ENCODE peak calls at places on chromosomes 6 and 20, in four cellular contexts. One of them, this sample, is unnamed. For H3K9me3, the result is how much of the 10 kb centered on the place peaks cover.

GRCh38 chr6:142893088-142893487 is 51.9 kb downstream of the HIVEP2 start:
- DNase-seq in HepG2: no peak
- DNase-seq in A673: no peak
- DNase-seq in psoas muscle: no peak
- DNase-seq in this sample: no peak

GRCh38 chr20:49431345-49431744 is 51.1 kb downstream of the KCNB1 start:
- DNase-seq in HepG2: no peak
- DNase-seq in psoas muscle: no peak
- DNase-seq in A673: no peak
- DNase-seq in this sample: no peak

GRCh38 chr6:154426997-154427396 is 70.4 kb upstream of the IPCEF1 start:
- DNase-seq in A673: no peak
- DNase-seq in psoas muscle: no peak
- DNase-seq in HepG2: no peak
- DNase-seq in this sample: no peak

GRCh38 chr6:29107758-29108157 is at the start of gene OR2J3:
- DNase-seq in A673: no peak
- DNase-seq in HepG2: no peak
- DNase-seq in psoas muscle: no peak
- DNase-seq in this sample: no peak

GRCh38 chr20:49490689-49491088 is 8.2 kb upstream of the KCNB1 start:
- DNase-seq in A673: no peak
- DNase-seq in HepG2: peak
- DNase-seq in psoas muscle: no peak
- DNase-seq in this sample: no peak

GRCh38 chr6:148747493-148748160 is 797 bp downstream of the UST start:
- DNase-seq in A673: peak
- DNase-seq in psoas muscle: peak
- DNase-seq in HepG2: no peak
- DNase-seq in this sample: peak

GRCh38 chr6:98775205-98775604 is 59.2 kb upstream of the POU3F2 start:
- DNase-seq in A673: no peak
- DNase-seq in HepG2: no peak
- DNase-seq in psoas muscle: no peak
- DNase-seq in this sample: no peak

GRCh38 chr6:113490356-113490755 is 366.8 kb upstream of the MARCKS start:
- DNase-seq in A673: no peak
- DNase-seq in psoas muscle: no peak
- DNase-seq in HepG2: peak
- DNase-seq in this sample: no peak

DNA sequence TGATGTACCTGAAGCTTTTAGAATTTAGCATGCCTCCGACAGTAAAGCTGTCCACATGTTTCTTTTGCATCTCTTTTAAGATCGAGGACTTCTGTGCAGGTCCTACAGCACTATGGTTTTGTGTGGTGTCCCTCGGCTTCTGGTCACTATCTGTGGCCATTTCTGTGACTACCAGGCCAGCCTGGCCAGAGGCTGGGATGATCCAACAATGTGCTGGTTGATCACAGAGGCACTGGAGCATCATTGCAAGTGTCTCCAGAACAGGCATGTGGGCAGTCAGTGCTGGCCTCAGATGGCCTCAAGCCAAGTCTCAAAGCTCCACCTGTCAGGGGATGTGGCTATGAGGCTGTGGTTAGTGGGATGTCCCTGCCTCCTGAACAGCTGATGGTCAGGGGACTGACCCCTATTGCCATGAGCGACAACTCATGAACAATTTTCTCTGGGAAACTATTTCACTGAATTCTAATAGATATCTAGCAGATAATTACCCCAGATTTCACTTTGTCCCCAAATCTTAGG is 136.6 kb downstream of the SYNDIG1 start:
- DNase-seq in A673: no peak
- DNase-seq in psoas muscle: no peak
- DNase-seq in HepG2: no peak
- DNase-seq in this sample: no peak
- H3K4me3 ChIP-seq in A673: no peak
- H3K4me3 ChIP-seq in psoas muscle: no peak
- H3K4me3 ChIP-seq in HepG2: no peak
- H3K4me3 ChIP-seq in this sample: no peak

GRCh38 chr6:168496932-168497331 is 55.9 kb downstream of the SMOC2 start:
- DNase-seq in psoas muscle: no peak
- DNase-seq in A673: no peak
- DNase-seq in HepG2: no peak
- DNase-seq in this sample: no peak
- H3K9me3 ChIP-seq in psoas muscle: under half
- H3K9me3 ChIP-seq in A673: under half
- H3K9me3 ChIP-seq in HepG2: under half
- H3K9me3 ChIP-seq in this sample: under half

DNA sequence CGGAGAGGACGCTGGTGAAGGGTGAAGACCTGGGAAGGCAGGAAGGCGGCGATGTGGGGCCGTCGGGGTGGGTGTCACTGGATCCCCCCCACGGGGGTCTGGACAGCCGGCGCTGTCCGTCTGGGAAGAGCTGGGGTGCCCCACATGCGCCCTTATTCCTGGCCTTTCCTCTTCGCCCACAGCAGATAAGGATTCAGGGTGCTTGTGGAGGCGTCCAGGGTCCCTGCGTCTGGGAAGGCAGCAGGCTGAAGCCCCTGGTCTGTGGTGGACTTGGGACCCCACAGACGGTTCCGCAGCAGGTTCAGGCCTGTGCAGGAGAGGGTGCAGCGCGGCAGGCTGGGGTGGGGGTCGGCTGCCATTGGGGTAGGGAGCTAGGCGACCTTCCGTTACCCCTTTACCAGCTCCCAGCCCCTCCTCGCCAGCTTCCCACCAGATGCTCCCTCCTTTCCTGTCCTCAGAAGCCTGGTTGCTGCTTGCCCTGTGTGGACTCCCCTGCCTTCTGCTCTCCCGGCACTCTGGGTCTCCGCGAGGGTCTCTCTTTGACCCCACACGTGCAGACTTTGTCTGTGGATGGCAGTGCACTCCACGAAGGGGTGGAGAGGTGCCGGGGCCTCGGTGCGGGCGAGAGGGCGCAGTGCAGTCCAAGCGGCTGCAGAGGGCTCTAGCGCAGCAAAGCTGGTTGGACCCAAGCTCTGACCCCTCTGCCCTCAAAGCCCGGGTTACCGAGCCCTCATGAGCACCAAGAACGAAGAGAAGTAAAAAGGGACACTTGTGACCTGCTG is 2.1 kb upstream of the GATA5 start:
- DNase-seq in psoas muscle: no peak
- DNase-seq in A673: no peak
- DNase-seq in HepG2: no peak
- DNase-seq in this sample: no peak
- H3K4me3 ChIP-seq in psoas muscle: no peak
- H3K4me3 ChIP-seq in A673: no peak
- H3K4me3 ChIP-seq in HepG2: no peak
- H3K4me3 ChIP-seq in this sample: no peak

GRCh38 chr20:56268536-56268935 is 20.0 kb downstream of the MC3R start:
- DNase-seq in psoas muscle: no peak
- DNase-seq in HepG2: no peak
- DNase-seq in A673: no peak
- DNase-seq in this sample: no peak
- H3K9me3 ChIP-seq in psoas muscle: under half
- H3K9me3 ChIP-seq in HepG2: under half
- H3K9me3 ChIP-seq in A673: under half
- H3K9me3 ChIP-seq in this sample: under half

GRCh38 chr6:161954699-161955276 is 680.9 kb upstream of the AGPAT4 start:
- DNase-seq in HepG2: no peak
- DNase-seq in psoas muscle: no peak
- DNase-seq in A673: no peak
- DNase-seq in this sample: no peak
- H3K4me3 ChIP-seq in HepG2: no peak
- H3K4me3 ChIP-seq in psoas muscle: no peak
- H3K4me3 ChIP-seq in A673: no peak
- H3K4me3 ChIP-seq in this sample: no peak

GRCh38 chr6:111280445-111280844 is 193.1 kb downstream of the SLC16A10 start:
- DNase-seq in HepG2: no peak
- DNase-seq in A673: no peak
- DNase-seq in psoas muscle: no peak
- DNase-seq in this sample: no peak

GRCh38 chr6:111276736-111277135 is 189.4 kb downstream of the SLC16A10 start:
- DNase-seq in psoas muscle: no peak
- DNase-seq in A673: no peak
- DNase-seq in HepG2: no peak
- DNase-seq in this sample: no peak

GRCh38 chr6:111278738-111279137 is 191.4 kb downstream of the SLC16A10 start:
- DNase-seq in HepG2: no peak
- DNase-seq in psoas muscle: no peak
- DNase-seq in A673: no peak
- DNase-seq in this sample: no peak

GRCh38 chr6:111276335-111276734 is 189.0 kb downstream of the SLC16A10 start:
- DNase-seq in psoas muscle: no peak
- DNase-seq in HepG2: peak
- DNase-seq in A673: no peak
- DNase-seq in this sample: no peak

DNA sequence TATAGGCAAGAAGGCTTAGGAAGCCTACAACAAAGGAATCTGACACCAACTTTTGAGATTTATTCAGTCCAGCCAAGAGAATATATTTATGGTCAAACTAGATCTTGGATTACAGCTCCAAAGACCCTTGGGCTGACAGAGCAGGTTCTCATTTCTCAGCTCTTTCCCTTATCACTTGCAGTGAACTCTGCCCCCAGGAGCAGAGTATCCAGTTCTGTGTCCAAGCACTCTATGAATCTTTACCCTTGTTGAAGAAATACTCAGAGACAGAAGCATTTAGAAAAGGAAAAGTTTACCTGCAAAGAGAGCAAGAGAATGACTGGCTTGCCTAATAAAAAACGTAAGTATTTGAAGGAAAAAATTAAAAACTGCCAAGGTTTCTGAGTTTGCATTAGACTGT is 190.5 kb downstream of the SLC16A10 start:
- DNase-seq in psoas muscle: no peak
- DNase-seq in HepG2: no peak
- DNase-seq in A673: no peak
- DNase-seq in this sample: no peak
- H3K9me3 ChIP-seq in psoas muscle: under half
- H3K9me3 ChIP-seq in HepG2: under half
- H3K9me3 ChIP-seq in A673: under half
- H3K9me3 ChIP-seq in this sample: under half

DNA sequence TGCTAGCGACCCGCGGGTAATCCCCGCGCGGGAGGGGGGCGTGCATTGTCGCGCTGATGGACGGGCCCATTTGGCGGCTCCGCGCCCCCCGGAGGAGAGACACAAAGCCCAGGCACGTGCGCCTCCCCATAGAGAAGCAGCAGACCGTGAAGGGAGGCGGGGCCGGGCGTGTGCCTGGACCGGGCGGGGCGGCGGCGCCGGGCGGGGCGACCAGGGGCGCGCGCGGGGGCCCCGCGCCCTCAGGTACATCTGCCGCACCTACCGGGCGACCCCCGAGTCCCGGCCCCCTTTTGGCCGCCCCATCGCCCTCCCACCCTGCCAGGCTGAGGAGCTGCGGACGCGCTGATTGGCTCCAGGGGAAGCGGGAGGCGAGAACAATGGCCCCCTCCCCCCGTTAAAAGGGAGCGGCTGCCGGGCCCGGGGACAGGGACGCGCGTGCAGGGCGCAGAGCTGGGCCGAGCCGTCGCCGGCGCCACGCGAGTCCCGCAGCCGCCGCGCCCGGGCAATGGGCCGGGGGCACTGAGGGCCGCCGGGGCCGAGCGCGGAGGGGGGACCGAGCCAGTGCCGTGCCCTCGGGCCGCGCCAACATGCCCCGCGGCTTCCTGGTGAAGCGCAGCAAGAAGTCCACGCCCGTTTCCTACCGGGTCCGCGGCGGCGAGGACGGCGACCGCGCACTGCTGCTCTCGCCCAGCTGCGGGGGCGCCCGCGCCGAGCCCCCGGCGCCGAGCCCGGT is at the start of gene INSM1:
- DNase-seq in psoas muscle: no peak
- DNase-seq in HepG2: no peak
- DNase-seq in A673: peak
- DNase-seq in this sample: no peak
- H3K4me3 ChIP-seq in psoas muscle: peak
- H3K4me3 ChIP-seq in HepG2: peak
- H3K4me3 ChIP-seq in A673: peak
- H3K4me3 ChIP-seq in this sample: peak

DNA sequence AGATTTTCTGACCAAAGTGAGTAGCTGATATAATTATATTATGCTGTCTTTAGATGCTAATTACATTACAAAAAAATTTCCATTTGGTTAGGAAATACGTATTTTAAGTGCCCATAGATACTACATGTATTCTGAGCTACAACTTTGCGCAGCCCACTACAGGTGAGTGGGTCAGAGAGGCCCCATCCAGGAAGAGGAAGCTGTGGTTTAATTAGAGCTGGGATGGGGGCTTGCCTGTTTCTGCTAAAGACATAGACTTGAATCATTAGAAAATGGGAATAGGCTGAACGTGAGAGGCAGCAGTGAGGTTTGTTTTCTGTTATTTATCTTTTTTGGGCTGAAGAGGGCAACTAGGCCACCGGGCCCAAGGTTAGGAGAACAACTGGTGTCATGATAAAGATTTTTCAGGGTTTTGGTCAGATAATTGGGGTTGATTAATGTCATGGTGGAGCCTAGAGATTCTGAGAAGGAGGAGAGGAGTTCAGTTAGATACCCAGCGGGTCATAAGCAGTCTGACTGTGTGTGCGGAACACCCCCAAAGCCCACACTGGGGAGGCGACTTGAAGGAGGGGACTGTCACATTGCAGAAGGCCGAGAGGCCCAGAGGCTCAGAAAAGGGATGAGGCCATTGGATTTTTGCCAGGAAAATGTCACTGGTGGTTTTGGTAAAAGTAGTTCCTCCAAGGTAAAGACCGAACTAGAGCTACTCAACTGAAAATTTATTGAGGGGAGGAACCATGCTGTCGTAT is 14.6 kb upstream of the IRF4 start:
- DNase-seq in A673: no peak
- DNase-seq in psoas muscle: no peak
- DNase-seq in HepG2: no peak
- DNase-seq in this sample: no peak
- H3K9me3 ChIP-seq in A673: under half
- H3K9me3 ChIP-seq in psoas muscle: under half
- H3K9me3 ChIP-seq in HepG2: under half
- H3K9me3 ChIP-seq in this sample: under half

GRCh38 chr6:13328076-13328874 is at the start of gene TBC1D7:
- DNase-seq in A673: peak
- DNase-seq in psoas muscle: peak
- DNase-seq in HepG2: peak
- DNase-seq in this sample: peak
- H3K4me3 ChIP-seq in A673: peak
- H3K4me3 ChIP-seq in psoas muscle: peak
- H3K4me3 ChIP-seq in HepG2: peak
- H3K4me3 ChIP-seq in this sample: peak

This sample was measured in lung.